ENCODE peak calls at places on chromosomes 5 and 9, in ten cellular contexts. G, L, F, O, P, H, A, W, N and C are unnamed samples.

GRCh38 chr5:137753227-137753985 is 757 bp downstream of the HNRNPA0 start:
- DNase-seq in G (no peak), L (no peak), F (no peak), O (peak), P (no peak), H (peak), A (peak), W (peak), N (no peak), C (no peak)

GRCh38 chr5:68766952-68767464 is 326.8 kb upstream of the SLC30A5 start:
- DNase-seq in G (no peak), L (no peak), F (no peak), O (no peak), P (no peak), H (no peak), A (no peak), W (no peak), N (no peak), C (no peak)

GRCh38 chr5:93209476-93209875 is 371.5 kb downstream of the NR2F1-AS1 start:
- DNase-seq in G (no peak), L (no peak), F (no peak), O (no peak), P (no peak), H (no peak), A (no peak), W (no peak), N (no peak), C (no peak)

GRCh38 chr9:14349141-14349817 is 35.3 kb upstream of the NFIB start:
- DNase-seq in G (peak), L (no peak), F (no peak), O (no peak), P (no peak), H (peak), A (peak), W (no peak), N (no peak), C (peak)

GRCh38 chr9:77944556-77945261 is 86.9 kb downstream of the GNAQ start:
- DNase-seq in G (no peak), L (no peak), F (no peak), O (no peak), P (no peak), H (no peak), A (peak), W (peak), N (no peak), C (peak)

GRCh38 chr5:105565531-105565930 is 2002.9 kb upstream of the NUDT12 start:
- DNase-seq in G (no peak), L (no peak), F (no peak), O (no peak), P (no peak), H (no peak), A (no peak), W (no peak), N (no peak), C (no peak)

GRCh38 chr5:135433626-135434426 is 13.3 kb downstream of the DCANP1 start:
- DNase-seq in G (no peak), L (peak), F (no peak), O (no peak), P (no peak), H (no peak), A (no peak), W (no peak), N (no peak), C (peak)

GRCh38 chr5:956941-957729 is 51.5 kb upstream of the NKD2 start:
- DNase-seq in G (peak), L (peak), F (peak), O (peak), P (no peak), H (no peak), A (peak), W (no peak), N (peak), C (peak)

GRCh38 chr9:109245300-109245897 is 75.5 kb downstream of the EPB41L4B start:
- DNase-seq in G (no peak), L (no peak), F (no peak), O (no peak), P (no peak), H (no peak), A (no peak), W (peak), N (no peak), C (no peak)

GRCh38 chr5:14054111-14054854 is 88.9 kb upstream of the TRIO start:
- DNase-seq in G (no peak), L (no peak), F (no peak), O (no peak), P (no peak), H (no peak), A (no peak), W (no peak), N (no peak), C (no peak)

GRCh38 chr5:119678351-119679028 is 49.1 kb downstream of the FAM170A start:
- DNase-seq in G (no peak), L (no peak), F (no peak), O (no peak), P (no peak), H (no peak), A (no peak), W (no peak), N (no peak), C (no peak)

GRCh38 chr9:100577776-100578448 is at the start of gene CAVIN4:
- DNase-seq in G (no peak), L (peak), F (no peak), O (no peak), P (no peak), H (no peak), A (no peak), W (no peak), N (no peak), C (peak)

GRCh38 chr9:114031948-114032688 is 46.0 kb downstream of the AMBP start:
- DNase-seq in G (no peak), L (no peak), F (no peak), O (no peak), P (no peak), H (peak), A (no peak), W (no peak), N (no peak), C (peak)

GRCh38 chr5:174327317-174327864 is 281.9 kb downstream of the NSG2 start:
- DNase-seq in G (peak), L (peak), F (peak), O (peak), P (no peak), H (no peak), A (peak), W (peak), N (no peak), C (peak)

GRCh38 chr9:98558575-98558974 is 150.2 kb downstream of the GABBR2 start:
- DNase-seq in G (no peak), L (peak), F (no peak), O (no peak), P (no peak), H (no peak), A (no peak), W (no peak), N (no peak), C (peak)

GRCh38 chr9:26673276-26673675 is 219.3 kb downstream of the CAAP1 start:
- DNase-seq in G (no peak), L (no peak), F (no peak), O (no peak), P (no peak), H (no peak), A (no peak), W (no peak), N (no peak), C (no peak)

GRCh38 chr9:115202960-115203751 is 85.2 kb upstream of the TNC start:
- DNase-seq in G (peak), L (peak), F (no peak), O (no peak), P (no peak), H (no peak), A (no peak), W (peak), N (no peak), C (peak)

GRCh38 chr5:177232761-177233160 is 70.8 kb downstream of the RAB24 start:
- DNase-seq in G (peak), L (peak), F (no peak), O (no peak), P (no peak), H (no peak), A (no peak), W (no peak), N (no peak), C (peak)

GRCh38 chr9:26604076-26604662 is 288.4 kb downstream of the CAAP1 start:
- DNase-seq in G (no peak), L (no peak), F (no peak), O (peak), P (no peak), H (no peak), A (peak), W (no peak), N (no peak), C (no peak)

GRCh38 chr5:60883229-60883628 is 39.2 kb upstream of the ELOVL7 start:
- DNase-seq in G (peak), L (peak), F (peak), O (peak), P (no peak), H (no peak), A (no peak), W (no peak), N (no peak), C (peak)

GRCh38 chr5:62412549-62413329 is at the start of gene IPO11:
- DNase-seq in G (peak), L (peak), F (peak), O (peak), P (peak), H (peak), A (peak), W (peak), N (peak), C (peak)

GRCh38 chr5:170151105-170151831 is 45.6 kb downstream of the FOXI1 start:
- DNase-seq in G (peak), L (peak), F (peak), O (no peak), P (no peak), H (no peak), A (no peak), W (peak), N (peak), C (peak)

GRCh38 chr9:116905131-116905724 is 218.1 kb downstream of the TRIM32 start:
- DNase-seq in G (no peak), L (no peak), F (no peak), O (no peak), P (no peak), H (no peak), A (peak), W (no peak), N (no peak), C (no peak)

GRCh38 chr9:104485014-104485413 is 19.0 kb upstream of the OR13F1 start:
- DNase-seq in G (no peak), L (no peak), F (no peak), O (no peak), P (no peak), H (no peak), A (no peak), W (no peak), N (no peak), C (no peak)

GRCh38 chr5:105032917-105033316 is 1470.3 kb upstream of the NUDT12 start:
- DNase-seq in G (no peak), L (no peak), F (no peak), O (no peak), P (no peak), H (no peak), A (no peak), W (no peak), N (no peak), C (no peak)

GRCh38 chr5:135979510-135979909 is 24.7 kb upstream of the LECT2 start:
- DNase-seq in G (no peak), L (peak), F (no peak), O (no peak), P (no peak), H (no peak), A (no peak), W (no peak), N (no peak), C (peak)

DNA sequence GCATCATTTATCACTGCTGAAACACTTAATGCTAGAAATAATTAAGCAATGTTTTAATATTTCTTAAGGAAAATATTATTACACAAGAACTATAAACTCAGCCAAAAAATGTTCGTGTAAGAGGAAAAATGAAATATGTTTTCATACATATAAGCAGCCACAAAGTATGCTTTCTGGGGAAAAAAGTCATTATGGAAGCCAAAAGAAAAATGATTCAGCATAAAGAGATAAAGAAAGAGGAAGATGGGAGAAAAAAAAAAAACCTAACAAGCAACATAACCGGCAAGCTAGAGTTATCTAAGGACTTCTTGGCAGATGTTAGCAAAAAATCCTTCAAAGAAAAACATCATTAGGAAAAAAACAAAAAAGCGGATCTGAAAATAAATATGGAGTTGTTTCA is 179.1 kb downstream of the MUSK start:
- DNase-seq in G (no peak), L (peak), F (no peak), O (no peak), P (no peak), H (no peak), A (no peak), W (no peak), N (no peak), C (peak)
- TF ChIP-seq CTCF in G (no peak), L (no peak), F (no peak), O (no peak), P (no peak), H (no peak), A (no peak), W (no peak), N (no peak), C (no peak)

GRCh38 chr9:34045903-34046302 is 2.8 kb downstream of the UBAP2 start:
- DNase-seq in G (no peak), L (no peak), F (no peak), O (peak), P (no peak), H (no peak), A (no peak), W (no peak), N (no peak), C (no peak)

GRCh38 chr9:34048730-34049629 is at the start of gene UBAP2:
- DNase-seq in G (peak), L (peak), F (peak), O (peak), P (peak), H (peak), A (peak), W (peak), N (peak), C (peak)

GRCh38 chr9:34049630-34050384 is 1.1 kb upstream of the UBAP2 start:
- DNase-seq in G (peak), L (no peak), F (no peak), O (no peak), P (no peak), H (no peak), A (peak), W (peak), N (no peak), C (no peak)

GRCh38 chr9:34047864-34048729 is 590 bp downstream of the UBAP2 start:
- DNase-seq in G (peak), L (peak), F (peak), O (peak), P (no peak), H (peak), A (peak), W (peak), N (peak), C (no peak)

GRCh38 chr9:34046784-34047379 is 1.8 kb downstream of the UBAP2 start:
- DNase-seq in G (peak), L (peak), F (no peak), O (no peak), P (no peak), H (no peak), A (peak), W (no peak), N (no peak), C (no peak)
- H3K4me3 ChIP-seq in G (peak), L (peak), F (peak), O (peak), P (no peak), H (no peak), A (peak), W (no peak), N (peak), C (peak)

DNA sequence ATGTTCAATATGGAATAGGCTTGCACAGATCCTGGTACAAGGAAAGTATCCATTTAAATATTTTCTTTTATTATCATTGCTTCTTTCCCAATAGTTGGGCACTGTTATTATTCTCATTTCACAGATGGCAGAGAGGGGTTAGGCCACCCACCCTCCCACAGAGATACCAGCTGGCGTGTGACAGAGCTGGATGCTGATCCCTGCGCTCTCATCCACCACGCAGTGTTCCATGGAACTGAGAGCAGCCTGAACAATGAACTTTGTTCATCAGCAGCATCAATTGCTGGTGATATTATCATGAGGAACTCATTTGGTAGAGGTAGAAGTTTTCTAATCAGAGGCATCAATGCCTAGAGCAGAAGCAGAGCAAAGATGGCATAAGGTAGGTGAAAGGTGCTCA is 227.9 kb downstream of the ESM1 start:
- DNase-seq in G (no peak), L (no peak), F (no peak), O (no peak), P (no peak), H (no peak), A (no peak), W (no peak), N (no peak), C (no peak)
- TF ChIP-seq CTCF in G (no peak), L (no peak), F (no peak), O (no peak), P (no peak), H (no peak), A (no peak), W (no peak), N (no peak), C (no peak)

GRCh38 chr5:139562847-139563246 is 1.7 kb downstream of the UBE2D2 start:
- DNase-seq in G (no peak), L (no peak), F (no peak), O (peak), P (no peak), H (no peak), A (no peak), W (no peak), N (no peak), C (no peak)

GRCh38 chr5:139561655-139562451 is 714 bp downstream of the UBE2D2 start:
- DNase-seq in G (peak), L (no peak), F (peak), O (peak), P (no peak), H (peak), A (peak), W (peak), N (no peak), C (peak)

GRCh38 chr5:139569276-139569955 is 8.3 kb downstream of the UBE2D2 start:
- DNase-seq in G (no peak), L (peak), F (no peak), O (no peak), P (no peak), H (no peak), A (no peak), W (no peak), N (no peak), C (no peak)

GRCh38 chr5:139566611-139567010 is 5.5 kb downstream of the UBE2D2 start:
- DNase-seq in G (no peak), L (peak), F (no peak), O (no peak), P (no peak), H (no peak), A (no peak), W (no peak), N (no peak), C (peak)

GRCh38 chr5:139565411-139566305 is 4.5 kb downstream of the UBE2D2 start:
- DNase-seq in G (no peak), L (peak), F (no peak), O (peak), P (peak), H (no peak), A (no peak), W (peak), N (no peak), C (peak)
- H3K4me3 ChIP-seq in G (no peak), L (no peak), F (no peak), O (peak), P (peak), H (no peak), A (no peak), W (no peak), N (no peak), C (no peak)

GRCh38 chr5:4294878-4295277 is 699.2 kb downstream of the IRX1 start:
- DNase-seq in G (no peak), L (no peak), F (no peak), O (no peak), P (no peak), H (no peak), A (peak), W (no peak), N (no peak), C (no peak)

DNA sequence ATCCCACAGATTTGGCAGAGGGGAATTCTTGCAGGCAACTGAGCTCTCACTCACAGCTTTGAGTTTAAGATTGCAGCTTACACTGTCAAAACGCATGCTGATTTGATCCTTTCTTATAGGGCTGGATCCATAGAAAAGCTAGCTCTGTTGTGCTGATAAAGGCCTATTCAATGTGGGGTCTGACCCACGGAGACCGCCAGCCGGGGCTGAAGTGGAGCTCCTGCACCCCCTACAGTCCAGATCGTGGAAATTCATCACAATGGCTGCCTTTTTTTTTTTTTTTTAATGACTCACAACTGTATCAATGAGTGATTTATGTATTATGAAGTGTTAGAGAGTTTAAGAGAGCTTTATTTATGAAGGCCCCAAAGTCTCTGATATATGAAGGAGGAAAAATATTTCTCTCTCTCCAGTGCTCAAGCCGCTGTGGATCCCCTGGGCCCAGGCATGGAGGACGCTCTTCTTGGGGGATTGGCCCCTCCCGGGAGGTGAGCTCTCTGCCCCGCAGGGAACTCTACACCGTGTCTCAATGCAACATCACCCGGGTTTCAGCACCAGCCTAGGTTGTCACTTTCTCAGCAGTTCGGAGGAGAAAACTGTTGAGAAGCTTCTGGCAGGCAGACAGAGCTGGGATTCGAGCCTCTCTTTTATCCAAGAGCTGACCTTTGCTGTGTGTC is 700.2 kb downstream of the IRX1 start:
- DNase-seq in G (peak), L (no peak), F (no peak), O (no peak), P (no peak), H (no peak), A (peak), W (no peak), N (no peak), C (no peak)
- TF ChIP-seq CTCF in G (peak), L (no peak), F (no peak), O (peak), P (no peak), H (no peak), A (peak), W (peak), N (peak), C (no peak)

GRCh38 chr5:102295534-102296228 is 403 bp downstream of the SLCO4C1 start:
- DNase-seq in G (no peak), L (no peak), F (no peak), O (peak), P (no peak), H (no peak), A (no peak), W (no peak), N (no peak), C (no peak)
- H3K4me3 ChIP-seq in G (peak), L (peak), F (peak), O (peak), P (peak), H (no peak), A (peak), W (no peak), N (peak), C (peak)

GRCh38 chr5:159053216-159053615 is 46.5 kb downstream of the EBF1 start:
- DNase-seq in G (no peak), L (no peak), F (no peak), O (no peak), P (no peak), H (no peak), A (no peak), W (no peak), N (no peak), C (no peak)

GRCh38 chr5:159051431-159052281 is 48.1 kb downstream of the EBF1 start:
- DNase-seq in G (no peak), L (no peak), F (no peak), O (no peak), P (no peak), H (no peak), A (peak), W (peak), N (no peak), C (peak)

GRCh38 chr5:159056201-159056600 is 43.5 kb downstream of the EBF1 start:
- DNase-seq in G (no peak), L (no peak), F (no peak), O (no peak), P (no peak), H (no peak), A (no peak), W (no peak), N (no peak), C (no peak)

GRCh38 chr5:159052282-159053011 is 47.3 kb downstream of the EBF1 start:
- DNase-seq in G (no peak), L (peak), F (no peak), O (no peak), P (no peak), H (no peak), A (peak), W (no peak), N (no peak), C (peak)

GRCh38 chr5:159053708-159054107 is 46.0 kb downstream of the EBF1 start:
- DNase-seq in G (no peak), L (no peak), F (no peak), O (no peak), P (no peak), H (no peak), A (no peak), W (no peak), N (no peak), C (no peak)
- TF ChIP-seq CTCF in G (no peak), L (no peak), F (no peak), O (no peak), P (no peak), H (no peak), A (no peak), W (no peak), N (no peak), C (no peak)